ENCODE peak calls at places on chromosomes 2 and 18, in five cellular contexts. C, Y, L, V and I are unnamed samples.

GRCh38 chr18:3524706-3525105 is 74.7 kb downstream of the TGIF1 start:
- DNase-seq in Y (no peak), L (no peak), V (no peak), C (no peak), I (no peak)

GRCh38 chr2:241235859-241236593 is 47.5 kb downstream of the ANO7 start:
- DNase-seq in C (no peak), Y (no peak), L (no peak), V (no peak), I (no peak)

GRCh38 chr2:40279001-40279400 is 172.9 kb downstream of the SLC8A1 start:
- DNase-seq in C (no peak), V (no peak), L (peak), Y (no peak), I (no peak)

GRCh38 chr18:3653859-3654441 is 204.0 kb downstream of the TGIF1 start:
- DNase-seq in L (peak), C (no peak), V (no peak), Y (no peak), I (no peak)

GRCh38 chr2:145597011-145597410 is 1077.1 kb upstream of the ZEB2 start:
- DNase-seq in Y (no peak), C (no peak), V (no peak), L (no peak), I (no peak)

GRCh38 chr2:217638031-217638430 is 364.8 kb downstream of the TNS1 start:
- DNase-seq in L (no peak), Y (no peak), C (no peak), V (no peak), I (no peak)

GRCh38 chr18:45386256-45386655 is 229.0 kb upstream of the SLC14A2 start:
- DNase-seq in L (peak), V (no peak), Y (no peak), C (no peak), I (no peak)

GRCh38 chr2:80715433-80715832 is 410.9 kb upstream of the LRRTM1 start:
- DNase-seq in Y (no peak), L (no peak), C (no peak), V (no peak), I (no peak)

GRCh38 chr2:7325186-7325585 is 408.0 kb downstream of the RNF144A start:
- DNase-seq in V (no peak), L (no peak), Y (no peak), C (no peak), I (no peak)

GRCh38 chr2:108407864-108408729 is 30.3 kb downstream of the SULT1C4 start:
- DNase-seq in V (no peak), Y (no peak), L (no peak), C (no peak), I (no peak)

GRCh38 chr2:95277246-95277906 is 3.1 kb downstream of the PROM2 start:
- DNase-seq in Y (no peak), C (no peak), L (no peak), V (no peak), I (no peak)

GRCh38 chr2:236128321-236128720 is 39.9 kb downstream of the GBX2 start:
- DNase-seq in Y (no peak), V (no peak), C (no peak), L (no peak), I (no peak)

GRCh38 chr2:97969466-97970067 is 26.2 kb downstream of the TMEM131 start:
- DNase-seq in Y (no peak), L (no peak), C (no peak), V (no peak), I (no peak)

GRCh38 chr2:105271393-105272045 is 30.0 kb downstream of the GPR45 start:
- DNase-seq in L (no peak), V (no peak), C (no peak), Y (no peak), I (no peak)

GRCh38 chr2:224875870-224876269 is 159.7 kb upstream of the CCDC195 start:
- DNase-seq in L (no peak), V (no peak), C (no peak), Y (no peak), I (no peak)

GRCh38 chr2:203330434-203330833 is 2.2 kb downstream of the ABI2 start:
- DNase-seq in Y (no peak), V (no peak), L (peak), C (no peak), I (no peak)

GRCh38 chr2:167544602-167545001 is 656.3 kb downstream of the XIRP2 start:
- DNase-seq in Y (no peak), L (no peak), V (no peak), C (no peak), I (no peak)